ENCODE peak calls at places on chromosomes 16 and 17, in four cellular contexts. H is HepG2, S is WTC11, Z is SK-N-SH. A is an unnamed sample.

GRCh38 chr17:17800504-17801021 is 36.2 kb downstream of the SREBF1 start:
- DNase-seq in S (no peak), Z (no peak), H (no peak), A (no peak)

GRCh38 chr16:66801320-66802105 is at the start of gene TERB1:
- DNase-seq in Z (peak; percentile 20), H (no peak), S (peak; percentile 24), A (no peak)

GRCh38 chr17:29589524-29590260 is at the start of gene GIT1:
- DNase-seq in Z (peak; percentile 98), S (peak; percentile 79), H (peak; percentile 70), A (peak; percentile 89)

GRCh38 chr17:12911241-12911640 is 106.6 kb downstream of the ELAC2 start:
- DNase-seq in S (no peak), H (no peak), Z (no peak), A (no peak)

GRCh38 chr17:49843774-49844350 is 4.0 kb downstream of the TAC4 start:
- DNase-seq in Z (no peak), H (no peak), S (peak; percentile 72), A (peak; percentile 63)

GRCh38 chr16:56231-56927 is 2.8 kb downstream of the SNRNP25 start:
- DNase-seq in H (no peak), S (no peak), Z (no peak), A (no peak)

GRCh38 chr17:66582373-66583111 is 252.4 kb upstream of the CACNG5 start:
- DNase-seq in Z (no peak), S (no peak), H (peak; percentile 17), A (no peak)

GRCh38 chr17:37786481-37786880 is 41.6 kb upstream of the HNF1B start:
- DNase-seq in Z (no peak), S (no peak), H (no peak), A (no peak)

GRCh38 chr16:52398021-52398420 is 148.9 kb downstream of the TOX3 start:
- DNase-seq in H (peak; percentile 34), Z (no peak), S (no peak), A (no peak)

GRCh38 chr16:66858740-66859396 is 14.7 kb downstream of the CA7 start:
- DNase-seq in H (no peak), S (no peak), Z (peak; percentile 19), A (no peak)

GRCh38 chr17:75059369-75060345 is 12.6 kb downstream of the KCTD2 start:
- DNase-seq in S (no peak), H (peak; percentile 45), Z (peak; percentile 47), A (peak; percentile 17)

GRCh38 chr16:77157773-77158172 is 33.2 kb upstream of the MON1B start:
- DNase-seq in Z (no peak), H (no peak), S (no peak), A (no peak)

GRCh38 chr17:11996722-11997146 is 541 bp downstream of the ZNF18 start:
- DNase-seq in Z (no peak), S (no peak), H (peak; percentile 39), A (no peak)

GRCh38 chr17:71213936-71214335 is 906.9 kb upstream of the SOX9 start:
- DNase-seq in Z (no peak), S (no peak), H (no peak), A (no peak)

GRCh38 chr17:32222621-32223020 is 43.0 kb upstream of the RHBDL3 start:
- DNase-seq in H (no peak), Z (no peak), S (no peak), A (no peak)

GRCh38 chr16:56300901-56301351 is 109.6 kb downstream of the GNAO1 start:
- DNase-seq in Z (no peak), H (no peak), S (no peak), A (no peak)

GRCh38 chr16:29903579-29903978 is 3.3 kb downstream of the ASPHD1 start:
- DNase-seq in H (no peak), S (no peak), Z (no peak), A (no peak)

GRCh38 chr17:55458977-55459376 is 37.3 kb upstream of the MMD start:
- DNase-seq in Z (no peak), H (no peak), S (no peak), A (no peak)

GRCh38 chr16:73125860-73126259 is 77.9 kb upstream of the ZFHX3 start:
- DNase-seq in H (no peak), S (no peak), Z (no peak), A (no peak)

GRCh38 chr16:86846136-86846535 is 267.8 kb downstream of the FOXL1 start:
- DNase-seq in H (no peak), Z (no peak), S (no peak), A (no peak)
- TF ChIP-seq FOXJ3 in H (no peak), Z (no peak), S (no peak), A (no peak)

DNA sequence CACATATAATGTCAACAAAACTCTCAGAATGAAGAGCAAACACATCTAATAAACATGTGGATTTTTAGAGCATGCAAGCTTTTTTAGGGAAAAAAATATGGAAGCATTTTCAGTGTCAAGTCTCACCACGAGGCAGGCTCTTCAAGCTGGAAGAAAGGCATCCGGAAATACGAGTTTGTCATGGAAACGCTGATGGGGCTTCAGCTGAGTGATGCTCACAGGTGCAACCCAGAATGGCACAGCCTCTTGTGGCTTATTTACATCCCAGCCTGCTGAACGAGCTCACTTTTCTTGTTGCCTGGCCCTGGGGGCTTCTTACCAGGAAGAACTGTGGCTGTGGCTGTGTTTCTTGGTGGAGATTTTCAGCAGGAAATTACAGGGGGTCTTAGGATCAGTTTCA is 24.1 kb upstream of the DYNLL2 start:
- DNase-seq in Z (no peak), H (no peak), S (no peak), A (no peak)
- TF ChIP-seq MAX in Z (no peak), H (no peak), S (no peak), A (no peak)

DNA sequence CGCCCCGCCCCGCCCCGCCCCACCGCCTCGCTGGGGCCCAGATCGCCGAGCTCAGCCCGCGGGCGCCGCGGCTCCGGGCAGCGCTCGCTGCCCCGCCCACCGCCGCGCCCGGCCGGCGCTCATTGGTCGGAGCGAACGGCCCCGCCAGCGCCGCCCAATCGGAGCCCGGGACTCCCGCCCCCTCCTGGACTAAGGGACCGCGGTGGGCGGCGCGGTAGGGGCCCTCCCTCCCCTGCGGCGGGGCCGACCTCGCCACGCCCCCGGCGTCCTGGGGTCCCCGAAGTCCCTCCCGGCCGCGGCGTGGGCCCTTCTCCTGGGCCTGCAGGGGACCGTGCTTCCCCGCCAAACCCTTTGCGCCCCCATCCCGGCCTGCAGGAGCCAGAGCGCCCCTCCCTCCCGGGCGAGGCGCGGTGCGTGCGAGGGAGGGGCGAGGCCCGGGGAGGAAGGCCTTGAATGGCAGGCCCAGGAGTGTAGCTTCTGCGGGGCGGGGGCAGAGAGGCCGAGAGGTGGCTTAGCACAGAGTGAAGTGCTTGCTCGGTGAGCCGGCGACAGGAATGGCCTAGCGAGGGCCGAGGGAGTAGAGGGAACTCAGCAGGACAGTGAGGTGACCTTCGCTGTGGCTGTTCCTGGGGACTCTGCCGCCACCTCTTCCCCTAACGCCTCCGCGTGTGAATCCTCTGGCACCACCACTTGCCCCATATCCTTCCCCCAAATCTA is at the start of gene CAMKK1:
- DNase-seq in S (peak; percentile 86), Z (peak; percentile 99), H (peak; percentile 77), A (peak; percentile 95)
- TF ChIP-seq FOXJ3 in S (no peak), Z (no peak), H (no peak), A (no peak)

DNA sequence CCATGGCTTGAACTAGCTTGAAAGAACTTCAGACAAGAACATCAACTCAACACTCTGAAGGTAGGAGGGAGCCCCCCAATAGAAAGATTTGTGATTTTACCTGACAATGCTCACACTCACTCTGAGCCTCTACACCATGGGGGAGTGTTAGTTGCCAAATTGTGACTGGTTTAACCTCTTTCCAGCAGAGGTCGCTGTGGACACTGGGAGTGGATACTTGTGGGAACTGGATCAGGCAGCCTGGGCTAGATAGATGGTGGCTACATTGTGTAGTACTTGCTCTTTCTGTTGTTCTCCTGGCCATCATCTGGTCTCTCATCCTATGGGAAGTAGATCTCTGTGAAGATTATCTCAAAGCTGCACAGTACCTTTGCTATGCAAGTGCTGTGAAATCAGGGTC is 2.9 kb downstream of the SMPD3 start:
- DNase-seq in S (peak; percentile 82), Z (peak; percentile 63), H (peak; percentile 67), A (peak; percentile 44)
- TF ChIP-seq MAX in S (no peak), Z (no peak), H (no peak), A (no peak)

GRCh38 chr17:20992987-20993862 is 49.6 kb downstream of the USP22 start:
- DNase-seq in Z (peak; percentile 95), H (peak; percentile 58), S (peak; percentile 86), A (peak; percentile 74)
- TF ChIP-seq FOXJ3 in Z (no peak), H (no peak), S (no peak), A (no peak)

GRCh38 chr17:80891096-80892018 is 100.3 kb upstream of the CHMP6 start:
- DNase-seq in Z (no peak), H (no peak), S (no peak), A (peak; percentile 60)
- TF ChIP-seq MAX in Z (peak; percentile 15), H (no peak), S (no peak), A (no peak)

GRCh38 chr17:52383493-52384100 is 225.1 kb upstream of the CA10 start:
- DNase-seq in Z (peak; percentile 55), H (peak; percentile 71), S (peak; percentile 56), A (peak; percentile 12)
- TF ChIP-seq FOXJ3 in Z (no peak), H (no peak), S (no peak), A (no peak)

GRCh38 chr17:41267711-41268110 is 2.5 kb downstream of the KRTAP9-6 start:
- DNase-seq in H (no peak), S (no peak), Z (no peak), A (no peak)
- TF ChIP-seq MAX in H (no peak), S (no peak), Z (no peak), A (no peak)

GRCh38 chr16:85526132-85526731 is 86.9 kb upstream of the GSE1 start:
- DNase-seq in Z (peak; percentile 69), S (no peak), H (peak; percentile 53), A (no peak)
- TF ChIP-seq FOXJ3 in Z (no peak), S (no peak), H (no peak), A (no peak)